ENCODE peak calls at places on chromosomes 7 and 10, in ten cellular contexts. N is PC-9; F is pancreas; Y is CD8-positive, alpha-beta T cell; G is SK-N-SH; S is upper lobe of right lung; K is left ventricle myocardium inferior; P is fibroblast of lung; D is OCI-LY7; T is hepatocyte. A is an unnamed sample. For H3K4me1, the result is how much of the 10 kb centered on the place peaks cover.

GRCh38 chr10:99365311-99365710 is 36.2 kb downstream of the CNNM1 start:
- DNase-seq in N (no peak), F (no peak), Y (no peak), G (no peak), S (no peak), K (no peak), P (no peak), D (no peak), T (no peak), A (no peak)

GRCh38 chr7:2172311-2173183 is 60.2 kb downstream of the MAD1L1 start:
- DNase-seq in N (no peak), F (peak), Y (no peak), G (peak), S (peak), K (no peak), P (peak), D (no peak), T (peak), A (no peak)

GRCh38 chr10:89773081-89773480 is 71.7 kb downstream of the KIF20B start:
- DNase-seq in N (no peak), F (no peak), Y (no peak), G (no peak), S (no peak), K (no peak), P (no peak), D (no peak), T (no peak), A (no peak)

GRCh38 chr10:34392641-34393170 is 422.4 kb downstream of the PARD3 start:
- DNase-seq in N (no peak), F (no peak), Y (no peak), G (no peak), S (no peak), K (no peak), P (no peak), D (no peak), T (no peak), A (no peak)

GRCh38 chr7:150974468-150975391 is 3.4 kb downstream of the KCNH2 start:
- DNase-seq in N (peak), F (peak), Y (peak), G (peak), S (peak), K (peak), P (peak), D (peak), T (peak), A (no peak)

GRCh38 chr10:32932330-32932729 is 25.7 kb downstream of the ITGB1 start:
- DNase-seq in N (no peak), F (no peak), Y (no peak), G (no peak), S (no peak), K (no peak), P (no peak), D (no peak), T (no peak), A (no peak)

GRCh38 chr7:27031289-27032172 is 64.3 kb downstream of the HOXA1 start:
- DNase-seq in N (no peak), F (no peak), Y (no peak), G (no peak), S (no peak), K (no peak), P (peak), D (peak), T (no peak), A (no peak)

GRCh38 chr7:114934074-114934473 is 12.2 kb downstream of the MDFIC start:
- DNase-seq in N (no peak), F (no peak), Y (no peak), G (no peak), S (no peak), K (no peak), P (no peak), D (no peak), T (no peak), A (no peak)

GRCh38 chr7:67462781-67463191 is 466.2 kb downstream of the TYW1 start:
- DNase-seq in N (no peak), F (no peak), Y (no peak), G (peak), S (peak), K (no peak), P (no peak), D (no peak), T (peak), A (no peak)

GRCh38 chr7:68009716-68010115 is 1013.1 kb downstream of the TYW1 start:
- DNase-seq in N (no peak), F (no peak), Y (no peak), G (no peak), S (no peak), K (no peak), P (no peak), D (no peak), T (no peak), A (no peak)

GRCh38 chr10:299969-300368 is 164.7 kb downstream of the ZMYND11 start:
- DNase-seq in N (no peak), F (no peak), Y (no peak), G (no peak), S (no peak), K (no peak), P (no peak), D (peak), T (no peak), A (no peak)

GRCh38 chr10:37763132-37763531 is 94.3 kb downstream of the ZNF248 start:
- DNase-seq in N (no peak), F (no peak), Y (no peak), G (no peak), S (no peak), K (no peak), P (no peak), D (no peak), T (no peak), A (no peak)

GRCh38 chr10:64036996-64037666 is 515.9 kb downstream of the REEP3 start:
- DNase-seq in N (no peak), F (no peak), Y (no peak), G (no peak), S (no peak), K (no peak), P (no peak), D (no peak), T (no peak), A (no peak)

GRCh38 chr7:43646603-43647313 is 63.9 kb downstream of the STK17A start:
- DNase-seq in N (no peak), F (no peak), Y (no peak), G (peak), S (no peak), K (no peak), P (peak), D (peak), T (no peak), A (no peak)

GRCh38 chr10:120945801-120946302 is 94.7 kb downstream of the WDR11 start:
- DNase-seq in N (no peak), F (peak), Y (no peak), G (no peak), S (no peak), K (no peak), P (peak), D (no peak), T (no peak), A (no peak)

GRCh38 chr7:129136887-129137647 is 7.4 kb upstream of the TSPAN33 start:
- DNase-seq in N (no peak), F (no peak), Y (no peak), G (no peak), S (no peak), K (no peak), P (no peak), D (peak), T (no peak), A (no peak)

GRCh38 chr10:76430330-76430729 is 998.9 kb downstream of the LRMDA start:
- DNase-seq in N (no peak), F (no peak), Y (no peak), G (no peak), S (no peak), K (no peak), P (no peak), D (no peak), T (no peak), A (no peak)
- H3K27ac ChIP-seq in N (no peak), F (no peak), Y (no peak), G (peak), S (no peak), K (peak), P (peak), D (no peak), T (peak), A (no peak)

GRCh38 chr7:98107313-98107691 is 640 bp downstream of the LMTK2 start:
- DNase-seq in N (no peak), F (no peak), Y (peak), G (no peak), S (no peak), K (no peak), P (peak), D (peak), T (peak), A (no peak)
- H3K4me1 ChIP-seq in N (under half), F (under half), Y (under half), G (under half), S (under half), K (half or more), P (under half), D (under half), T (under half), A (under half)

GRCh38 chr10:43825421-43825820 is 176.7 kb upstream of the ZNF32 start:
- DNase-seq in N (no peak), F (no peak), Y (no peak), G (no peak), S (no peak), K (no peak), P (no peak), D (no peak), T (no peak), A (no peak)
- H3K27ac ChIP-seq in N (no peak), F (no peak), Y (no peak), G (no peak), S (peak), K (peak), P (peak), D (no peak), T (no peak), A (no peak)

GRCh38 chr10:72316748-72317435 is 37.8 kb downstream of the DNAJB12 start:
- DNase-seq in N (no peak), F (no peak), Y (peak), G (peak), S (peak), K (peak), P (no peak), D (peak), T (peak), A (no peak)
- H3K4me1 ChIP-seq in N (half or more), F (half or more), Y (half or more), G (half or more), S (half or more), K (half or more), P (under half), D (half or more), T (under half), A (under half)

GRCh38 chr10:116769368-116769767 is 27.0 kb upstream of the HSPA12A start:
- DNase-seq in N (no peak), F (no peak), Y (no peak), G (no peak), S (peak), K (no peak), P (no peak), D (no peak), T (no peak), A (no peak)

GRCh38 chr10:116770281-116770680 is 27.9 kb upstream of the HSPA12A start:
- DNase-seq in N (no peak), F (no peak), Y (no peak), G (no peak), S (no peak), K (no peak), P (no peak), D (no peak), T (no peak), A (no peak)

GRCh38 chr10:116769791-116770190 is 27.4 kb upstream of the HSPA12A start:
- DNase-seq in N (no peak), F (no peak), Y (no peak), G (no peak), S (no peak), K (no peak), P (peak), D (no peak), T (no peak), A (no peak)

GRCh38 chr10:116767235-116767634 is 24.9 kb upstream of the HSPA12A start:
- DNase-seq in N (peak), F (no peak), Y (no peak), G (no peak), S (peak), K (peak), P (peak), D (no peak), T (peak), A (no peak)

DNA sequence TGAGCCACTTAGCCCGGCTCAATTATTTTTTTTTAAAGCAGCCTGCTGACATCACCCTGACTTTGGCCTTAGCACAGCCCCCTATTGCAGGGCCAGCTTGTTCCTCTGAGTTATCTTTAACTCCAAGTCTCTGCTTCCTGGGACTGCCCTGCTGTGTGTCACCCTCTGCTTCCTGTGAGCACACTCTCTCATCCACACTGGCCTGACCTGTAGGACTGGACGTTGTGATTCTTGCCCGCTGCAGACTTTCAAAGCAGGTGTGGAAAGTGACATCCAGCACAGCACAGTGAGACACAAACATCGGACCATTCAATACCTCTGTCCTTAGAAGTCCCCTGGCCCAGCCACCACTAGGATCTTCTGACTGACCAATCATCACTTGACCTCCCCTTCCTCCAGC is 26.4 kb upstream of the HSPA12A start:
- DNase-seq in N (no peak), F (no peak), Y (no peak), G (no peak), S (peak), K (no peak), P (no peak), D (no peak), T (no peak), A (no peak)
- H3K27ac ChIP-seq in N (peak), F (no peak), Y (no peak), G (no peak), S (no peak), K (peak), P (no peak), D (no peak), T (no peak), A (no peak)